ENCODE peak calls at places on chromosomes 3 and 15, in eight cellular contexts. N is H9, V is ACHN, I is ecto neural progenitor cell, C is MCF 10A, P is EL, Z is NCI-H510A treated with DMSO at 0.1 percent for 48 hours, L is NCI-H1092 treated with DMSO at 0.1 percent for 48 hours. M is an unnamed sample.

GRCh38 chr15:89299896-89300295 is 34.7 kb downstream of the POLG start:
- DNase-seq in N (no peak), V (peak), I (no peak), C (peak), P (no peak), Z (no peak), L (no peak), M (no peak)

GRCh38 chr3:85627899-85628298 is 669.1 kb downstream of the CADM2 start:
- DNase-seq in N (no peak), V (no peak), I (no peak), C (no peak), P (no peak), Z (no peak), L (no peak), M (no peak)

GRCh38 chr3:170081079-170081741 is 43.4 kb downstream of the GPR160 start:
- DNase-seq in N (no peak), V (no peak), I (no peak), C (no peak), P (peak), Z (no peak), L (no peak), M (no peak)

GRCh38 chr3:119352863-119353527 is 58.8 kb downstream of the ARHGAP31 start:
- DNase-seq in N (no peak), V (peak), I (no peak), C (peak), P (peak), Z (no peak), L (peak), M (no peak)

GRCh38 chr3:33372218-33373081 is 67.8 kb downstream of the UBP1 start:
- DNase-seq in N (no peak), V (peak), I (no peak), C (peak), P (peak), Z (peak), L (peak), M (no peak)

GRCh38 chr3:168620854-168621253 is 525.1 kb upstream of the GOLIM4 start:
- DNase-seq in N (peak), V (peak), I (peak), C (peak), P (peak), Z (peak), L (peak), M (no peak)

GRCh38 chr15:72495007-72495406 is 20.9 kb downstream of the ARIH1 start:
- DNase-seq in N (no peak), V (no peak), I (no peak), C (no peak), P (no peak), Z (no peak), L (no peak), M (no peak)

GRCh38 chr3:33858131-33858530 is 59.7 kb downstream of the PDCD6IP start:
- DNase-seq in N (no peak), V (no peak), I (no peak), C (no peak), P (peak), Z (no peak), L (no peak), M (no peak)

GRCh38 chr3:111070772-111071256 is 802 bp upstream of the NECTIN3 start:
- DNase-seq in N (no peak), V (no peak), I (no peak), C (peak), P (no peak), Z (peak), L (no peak), M (no peak)

GRCh38 chr15:77148191-77148590 is 77.3 kb upstream of the TSPAN3 start:
- DNase-seq in N (no peak), V (no peak), I (no peak), C (no peak), P (no peak), Z (no peak), L (no peak), M (no peak)

GRCh38 chr3:161388860-161389259 is 17.5 kb upstream of the SPTSSB start:
- DNase-seq in N (no peak), V (no peak), I (no peak), C (no peak), P (no peak), Z (no peak), L (no peak), M (no peak)

GRCh38 chr3:169387751-169388696 is 275.5 kb downstream of the MECOM start:
- DNase-seq in N (peak), V (no peak), I (peak), C (no peak), P (peak), Z (no peak), L (no peak), M (no peak)

M was measured in GM12878.